ENCODE peak calls at places on chromosomes 3 and 15, in eight cellular contexts. One of them, this sample, is unnamed.

GRCh38 chr3:178434206-178434805 is 101.9 kb upstream of the KCNMB2 start:
- DNase-seq in cardiac muscle cell: no peak
- DNase-seq in A549: peak; percentile 1
- DNase-seq in fibroblast of lung: no peak
- DNase-seq in HepG2: no peak
- DNase-seq in choroid plexus epithelial cell: peak; percentile 40
- DNase-seq in astrocyte of the spinal cord: peak; percentile 22
- DNase-seq in lower lobe of right lung: no peak
- DNase-seq in this sample: peak; percentile 20

GRCh38 chr3:100325827-100326226 is 8.7 kb upstream of the NIT2 start:
- DNase-seq in cardiac muscle cell: no peak
- DNase-seq in HepG2: no peak
- DNase-seq in choroid plexus epithelial cell: no peak
- DNase-seq in fibroblast of lung: no peak
- DNase-seq in A549: no peak
- DNase-seq in astrocyte of the spinal cord: no peak
- DNase-seq in lower lobe of right lung: no peak
- DNase-seq in this sample: peak; percentile 7

GRCh38 chr3:75332784-75333183 is 331.3 kb upstream of the FRG2C start:
- DNase-seq in A549: no peak
- DNase-seq in cardiac muscle cell: no peak
- DNase-seq in fibroblast of lung: peak; percentile 77
- DNase-seq in lower lobe of right lung: no peak
- DNase-seq in HepG2: no peak
- DNase-seq in astrocyte of the spinal cord: peak; percentile 10
- DNase-seq in choroid plexus epithelial cell: no peak
- DNase-seq in this sample: no peak

GRCh38 chr15:68183886-68184285 is 21.2 kb downstream of the CALML4 start:
- DNase-seq in fibroblast of lung: no peak
- DNase-seq in lower lobe of right lung: no peak
- DNase-seq in HepG2: no peak
- DNase-seq in cardiac muscle cell: no peak
- DNase-seq in A549: no peak
- DNase-seq in astrocyte of the spinal cord: no peak
- DNase-seq in choroid plexus epithelial cell: peak; percentile 59
- DNase-seq in this sample: peak; percentile 56

GRCh38 chr3:132660056-132660744 is at the start of gene UBA5:
- DNase-seq in astrocyte of the spinal cord: peak; percentile 76
- DNase-seq in choroid plexus epithelial cell: peak; percentile 61
- DNase-seq in HepG2: peak; percentile 32
- DNase-seq in fibroblast of lung: peak; percentile 70
- DNase-seq in lower lobe of right lung: peak; percentile 79
- DNase-seq in cardiac muscle cell: peak; percentile 53
- DNase-seq in A549: peak; percentile 71
- DNase-seq in this sample: peak; percentile 65

GRCh38 chr15:100169615-100170279 is 172.0 kb downstream of the ADAMTS17 start:
- DNase-seq in HepG2: no peak
- DNase-seq in lower lobe of right lung: no peak
- DNase-seq in cardiac muscle cell: no peak
- DNase-seq in astrocyte of the spinal cord: no peak
- DNase-seq in choroid plexus epithelial cell: no peak
- DNase-seq in A549: no peak
- DNase-seq in fibroblast of lung: no peak
- DNase-seq in this sample: no peak

GRCh38 chr15:81516461-81516860 is 142.4 kb upstream of the TMC3 start:
- DNase-seq in cardiac muscle cell: no peak
- DNase-seq in HepG2: no peak
- DNase-seq in fibroblast of lung: peak; percentile 75
- DNase-seq in astrocyte of the spinal cord: peak; percentile 16
- DNase-seq in lower lobe of right lung: no peak
- DNase-seq in A549: no peak
- DNase-seq in choroid plexus epithelial cell: no peak
- DNase-seq in this sample: peak; percentile 51

GRCh38 chr3:119044593-119044992 is 9.9 kb upstream of the IGSF11 start:
- DNase-seq in choroid plexus epithelial cell: no peak
- DNase-seq in A549: no peak
- DNase-seq in HepG2: no peak
- DNase-seq in fibroblast of lung: no peak
- DNase-seq in cardiac muscle cell: no peak
- DNase-seq in lower lobe of right lung: no peak
- DNase-seq in astrocyte of the spinal cord: no peak
- DNase-seq in this sample: no peak

GRCh38 chr15:99764521-99764920 is 31.3 kb upstream of the LYSMD4 start:
- DNase-seq in choroid plexus epithelial cell: no peak
- DNase-seq in A549: no peak
- DNase-seq in fibroblast of lung: no peak
- DNase-seq in cardiac muscle cell: no peak
- DNase-seq in astrocyte of the spinal cord: no peak
- DNase-seq in HepG2: peak; percentile 30
- DNase-seq in lower lobe of right lung: no peak
- DNase-seq in this sample: no peak

GRCh38 chr3:141900343-141900742 is 23.9 kb downstream of the ATP1B3 start:
- DNase-seq in lower lobe of right lung: no peak
- DNase-seq in A549: no peak
- DNase-seq in choroid plexus epithelial cell: no peak
- DNase-seq in cardiac muscle cell: no peak
- DNase-seq in astrocyte of the spinal cord: no peak
- DNase-seq in fibroblast of lung: no peak
- DNase-seq in HepG2: no peak
- DNase-seq in this sample: no peak

GRCh38 chr15:39281094-39281493 is 299.8 kb upstream of the THBS1 start:
- DNase-seq in cardiac muscle cell: no peak
- DNase-seq in fibroblast of lung: peak; percentile 98
- DNase-seq in astrocyte of the spinal cord: peak; percentile 84
- DNase-seq in HepG2: no peak
- DNase-seq in lower lobe of right lung: no peak
- DNase-seq in choroid plexus epithelial cell: peak; percentile 94
- DNase-seq in A549: no peak
- DNase-seq in this sample: peak; percentile 45

GRCh38 chr3:22632566-22632965 is 570.6 kb upstream of the UBE2E2 start:
- DNase-seq in cardiac muscle cell: no peak
- DNase-seq in HepG2: no peak
- DNase-seq in fibroblast of lung: no peak
- DNase-seq in A549: no peak
- DNase-seq in astrocyte of the spinal cord: no peak
- DNase-seq in lower lobe of right lung: no peak
- DNase-seq in choroid plexus epithelial cell: no peak
- DNase-seq in this sample: no peak

GRCh38 chr3:58526124-58526957 is 10.6 kb downstream of the ACOX2 start:
- DNase-seq in lower lobe of right lung: no peak
- DNase-seq in cardiac muscle cell: no peak
- DNase-seq in choroid plexus epithelial cell: peak; percentile 95
- DNase-seq in A549: peak; percentile 85
- DNase-seq in fibroblast of lung: peak; percentile 94
- DNase-seq in HepG2: peak; percentile 88
- DNase-seq in astrocyte of the spinal cord: peak; percentile 92
- DNase-seq in this sample: peak; percentile 96

DNA sequence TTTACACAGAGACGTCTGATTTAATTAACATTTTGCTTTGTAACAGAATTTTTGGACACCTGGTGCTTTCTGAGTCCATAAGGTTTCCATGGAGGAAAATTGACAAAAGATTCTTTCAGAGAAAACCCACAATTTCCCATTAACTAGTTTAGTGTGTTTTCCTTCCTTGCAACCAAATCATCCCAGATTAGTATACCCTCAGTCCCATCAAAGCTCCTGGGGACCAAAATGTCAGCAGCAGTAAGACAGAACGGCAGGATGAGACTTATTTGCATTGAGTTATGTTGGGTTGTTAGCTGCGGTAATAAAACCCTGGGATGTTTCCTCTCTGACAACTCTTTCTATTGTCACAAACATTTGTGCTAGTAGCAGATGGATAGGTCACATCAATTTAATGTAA is 32.4 kb upstream of the VPS33B start:
- DNase-seq in astrocyte of the spinal cord: no peak
- DNase-seq in cardiac muscle cell: no peak
- DNase-seq in fibroblast of lung: no peak
- DNase-seq in choroid plexus epithelial cell: no peak
- DNase-seq in A549: no peak
- DNase-seq in HepG2: no peak
- DNase-seq in lower lobe of right lung: no peak
- DNase-seq in this sample: no peak
- H3K4me3 ChIP-seq in astrocyte of the spinal cord: no peak overlapping the region
- H3K4me3 ChIP-seq in cardiac muscle cell: no peak overlapping the region
- H3K4me3 ChIP-seq in fibroblast of lung: no peak overlapping the region
- H3K4me3 ChIP-seq in choroid plexus epithelial cell: no peak overlapping the region
- H3K4me3 ChIP-seq in A549: no peak overlapping the region
- H3K4me3 ChIP-seq in HepG2: no peak overlapping the region
- H3K4me3 ChIP-seq in lower lobe of right lung: no peak overlapping the region
- H3K4me3 ChIP-seq in this sample: no peak overlapping the region

DNA sequence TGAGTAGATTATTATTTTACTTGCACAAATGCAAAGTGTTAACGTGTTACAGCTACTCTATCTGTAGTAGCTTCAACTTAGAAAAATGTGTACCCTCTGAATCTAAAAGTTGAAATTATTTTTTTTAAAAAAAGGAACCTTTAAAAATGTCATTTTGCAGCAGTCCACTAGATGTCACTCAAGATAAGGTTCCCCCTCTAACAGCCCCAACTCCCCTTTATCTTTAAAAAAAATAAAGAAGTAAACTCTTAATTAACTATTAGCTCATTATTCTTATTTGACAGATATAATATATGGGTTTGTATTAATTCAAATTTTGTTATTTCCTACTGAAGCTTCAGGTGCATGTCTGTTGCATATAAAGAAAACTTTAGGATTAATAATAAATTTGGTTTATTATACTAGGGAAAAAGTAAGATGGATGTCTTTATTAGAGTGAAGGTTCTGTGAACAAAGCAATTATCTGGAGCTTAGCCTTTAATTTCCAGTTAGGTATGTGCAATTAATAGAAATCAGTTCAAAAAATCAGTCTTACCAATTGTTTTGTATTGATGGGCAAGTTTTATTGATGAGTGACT is 288.5 kb downstream of the VGLL3 start:
- DNase-seq in cardiac muscle cell: peak; percentile 2
- DNase-seq in choroid plexus epithelial cell: peak; percentile 18
- DNase-seq in astrocyte of the spinal cord: peak; percentile 21
- DNase-seq in A549: no peak
- DNase-seq in HepG2: no peak
- DNase-seq in fibroblast of lung: no peak
- DNase-seq in lower lobe of right lung: no peak
- DNase-seq in this sample: peak; percentile 2
- TF ChIP-seq CTCF in cardiac muscle cell: peak; percentile 35
- TF ChIP-seq CTCF in choroid plexus epithelial cell: peak; percentile 63
- TF ChIP-seq CTCF in astrocyte of the spinal cord: peak; percentile 63
- TF ChIP-seq CTCF in A549: peak; percentile 55
- TF ChIP-seq CTCF in HepG2: peak; percentile 19
- TF ChIP-seq CTCF in fibroblast of lung: peak; percentile 53
- TF ChIP-seq CTCF in lower lobe of right lung: peak; percentile 33
- TF ChIP-seq CTCF in this sample: peak; percentile 48

GRCh38 chr15:45113380-45113990 is 487 bp downstream of the DUOX2 start:
- DNase-seq in lower lobe of right lung: no peak
- DNase-seq in astrocyte of the spinal cord: no peak
- DNase-seq in choroid plexus epithelial cell: no peak
- DNase-seq in cardiac muscle cell: no peak
- DNase-seq in A549: no peak
- DNase-seq in fibroblast of lung: no peak
- DNase-seq in HepG2: no peak
- DNase-seq in this sample: no peak
- H3K4me3 ChIP-seq in lower lobe of right lung: no peak overlapping the region
- H3K4me3 ChIP-seq in astrocyte of the spinal cord: no peak overlapping the region
- H3K4me3 ChIP-seq in choroid plexus epithelial cell: no peak overlapping the region
- H3K4me3 ChIP-seq in cardiac muscle cell: no peak overlapping the region
- H3K4me3 ChIP-seq in A549: peak overlapping the region; percentile 8
- H3K4me3 ChIP-seq in fibroblast of lung: no peak overlapping the region
- H3K4me3 ChIP-seq in HepG2: no peak overlapping the region
- H3K4me3 ChIP-seq in this sample: no peak overlapping the region

GRCh38 chr3:19254189-19254588 is 105.9 kb downstream of the KCNH8 start:
- DNase-seq in lower lobe of right lung: no peak
- DNase-seq in astrocyte of the spinal cord: no peak
- DNase-seq in choroid plexus epithelial cell: no peak
- DNase-seq in HepG2: no peak
- DNase-seq in cardiac muscle cell: no peak
- DNase-seq in A549: no peak
- DNase-seq in fibroblast of lung: no peak
- DNase-seq in this sample: no peak

GRCh38 chr3:19254784-19255338 is 106.6 kb downstream of the KCNH8 start:
- DNase-seq in cardiac muscle cell: no peak
- DNase-seq in A549: no peak
- DNase-seq in fibroblast of lung: no peak
- DNase-seq in lower lobe of right lung: no peak
- DNase-seq in HepG2: no peak
- DNase-seq in choroid plexus epithelial cell: no peak
- DNase-seq in astrocyte of the spinal cord: no peak
- DNase-seq in this sample: no peak

GRCh38 chr3:19256313-19256712 is 108.0 kb downstream of the KCNH8 start:
- DNase-seq in cardiac muscle cell: peak; percentile 5
- DNase-seq in choroid plexus epithelial cell: no peak
- DNase-seq in HepG2: no peak
- DNase-seq in astrocyte of the spinal cord: no peak
- DNase-seq in lower lobe of right lung: no peak
- DNase-seq in A549: no peak
- DNase-seq in fibroblast of lung: no peak
- DNase-seq in this sample: no peak

GRCh38 chr3:19248143-19248542 is 99.8 kb downstream of the KCNH8 start:
- DNase-seq in choroid plexus epithelial cell: no peak
- DNase-seq in cardiac muscle cell: no peak
- DNase-seq in astrocyte of the spinal cord: no peak
- DNase-seq in fibroblast of lung: no peak
- DNase-seq in lower lobe of right lung: no peak
- DNase-seq in A549: no peak
- DNase-seq in HepG2: no peak
- DNase-seq in this sample: no peak

DNA sequence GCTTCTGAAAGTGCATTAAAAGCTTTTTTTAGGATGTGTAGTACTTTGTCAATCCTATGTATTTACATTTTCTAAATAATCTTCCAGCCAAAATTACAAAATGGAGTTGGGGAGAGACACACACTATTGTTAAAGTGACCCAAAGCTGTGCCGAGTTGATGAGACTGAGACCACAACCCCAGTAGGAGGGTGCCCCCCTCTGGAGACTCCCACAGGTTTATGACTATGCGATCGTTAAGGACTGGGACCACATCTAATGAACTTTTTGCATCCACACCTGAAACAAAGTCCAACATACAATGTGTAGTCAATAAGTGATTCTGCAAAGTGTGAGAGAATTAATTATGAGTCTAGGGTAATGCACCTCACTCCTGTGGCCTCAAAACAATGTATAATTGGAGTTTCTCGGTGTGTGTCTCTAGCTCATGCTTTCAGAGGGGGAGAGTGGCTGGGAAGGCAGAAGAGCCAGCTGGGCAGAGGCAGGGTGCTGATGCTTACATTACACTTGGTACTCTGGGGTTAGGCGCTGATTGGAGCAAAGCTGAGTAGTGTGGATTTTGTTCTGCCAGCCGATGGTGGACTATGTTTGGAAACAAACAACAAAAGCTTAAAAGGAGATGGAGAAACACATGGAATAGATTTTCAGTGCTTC is 102.8 kb downstream of the KCNH8 start:
- DNase-seq in A549: no peak
- DNase-seq in cardiac muscle cell: no peak
- DNase-seq in fibroblast of lung: no peak
- DNase-seq in lower lobe of right lung: no peak
- DNase-seq in astrocyte of the spinal cord: no peak
- DNase-seq in choroid plexus epithelial cell: no peak
- DNase-seq in HepG2: peak; percentile 1
- DNase-seq in this sample: no peak
- TF ChIP-seq CTCF in A549: no peak
- TF ChIP-seq CTCF in cardiac muscle cell: no peak
- TF ChIP-seq CTCF in fibroblast of lung: no peak
- TF ChIP-seq CTCF in lower lobe of right lung: no peak
- TF ChIP-seq CTCF in astrocyte of the spinal cord: no peak
- TF ChIP-seq CTCF in choroid plexus epithelial cell: no peak
- TF ChIP-seq CTCF in HepG2: peak; percentile 17
- TF ChIP-seq CTCF in this sample: no peak

GRCh38 chr3:102205647-102206046 is 229.2 kb upstream of the ZPLD1 start:
- DNase-seq in cardiac muscle cell: no peak
- DNase-seq in lower lobe of right lung: peak; percentile 51
- DNase-seq in HepG2: no peak
- DNase-seq in choroid plexus epithelial cell: no peak
- DNase-seq in astrocyte of the spinal cord: no peak
- DNase-seq in A549: no peak
- DNase-seq in fibroblast of lung: no peak
- DNase-seq in this sample: no peak
- H3K4me3 ChIP-seq in cardiac muscle cell: no peak overlapping the region
- H3K4me3 ChIP-seq in lower lobe of right lung: no peak overlapping the region
- H3K4me3 ChIP-seq in HepG2: no peak overlapping the region
- H3K4me3 ChIP-seq in choroid plexus epithelial cell: no peak overlapping the region
- H3K4me3 ChIP-seq in astrocyte of the spinal cord: no peak overlapping the region
- H3K4me3 ChIP-seq in A549: no peak overlapping the region
- H3K4me3 ChIP-seq in fibroblast of lung: no peak overlapping the region
- H3K4me3 ChIP-seq in this sample: no peak overlapping the region